ENCODE peak calls at places on chromosomes 16 and 17, in seven cellular contexts. H, O, C, Q, D, Y and U are unnamed samples.

GRCh38 chr16:11138769-11139623 is 117.0 kb downstream of the SOCS1 start:
- DNase-seq in C (no peak), Q (peak), H (no peak), D (no peak), Y (no peak), O (peak), U (peak)

GRCh38 chr16:28974007-28974436 is 556 bp upstream of the SPNS1 start:
- DNase-seq in Y (peak), O (peak), D (peak), H (peak), C (peak), Q (peak), U (peak)

GRCh38 chr16:81221731-81222130 is 16.8 kb upstream of the BCO1 start:
- DNase-seq in C (no peak), Y (no peak), Q (no peak), O (no peak), D (no peak), H (no peak), U (peak)

GRCh38 chr17:19414396-19415280 is 3.6 kb downstream of the RNF112 start:
- DNase-seq in D (no peak), Q (no peak), H (no peak), Y (no peak), O (no peak), C (no peak), U (no peak)

GRCh38 chr17:81550830-81551457 is 1.2 kb downstream of the FAAP100 start:
- DNase-seq in D (no peak), H (no peak), Y (no peak), C (no peak), Q (no peak), O (no peak), U (no peak)

GRCh38 chr17:7631398-7632380 is 1.8 kb downstream of the SHBG start:
- DNase-seq in Q (no peak), C (no peak), Y (no peak), D (no peak), O (no peak), H (no peak), U (no peak)

GRCh38 chr17:50683434-50684287 is 24.1 kb downstream of the ANKRD40 start:
- DNase-seq in O (no peak), Y (no peak), D (no peak), Q (no peak), H (no peak), C (no peak), U (no peak)

GRCh38 chr17:73757324-73757942 is 113.2 kb upstream of the SDK2 start:
- DNase-seq in C (no peak), Y (no peak), O (no peak), D (no peak), Q (no peak), H (no peak), U (no peak)

GRCh38 chr17:59618894-59619312 is 792 bp upstream of the CLTC start:
- DNase-seq in Y (no peak), C (no peak), Q (no peak), O (peak), D (no peak), H (peak), U (no peak)

GRCh38 chr16:17369441-17369951 is 101.3 kb downstream of the XYLT1 start:
- DNase-seq in H (no peak), D (no peak), Q (no peak), Y (no peak), C (peak), O (no peak), U (no peak)

GRCh38 chr17:69344939-69345338 is 18.0 kb upstream of the ABCA5 start:
- DNase-seq in Y (no peak), O (no peak), D (no peak), Q (no peak), H (peak), C (no peak), U (peak)

GRCh38 chr16:89931964-89932363 is 8.8 kb downstream of the TUBB3 start:
- DNase-seq in O (no peak), H (no peak), Q (no peak), C (no peak), D (no peak), Y (no peak), U (no peak)

GRCh38 chr17:80252871-80253270 is 7.8 kb upstream of the RNF213 start:
- DNase-seq in H (peak), C (peak), O (no peak), Y (peak), D (no peak), Q (no peak), U (peak)

GRCh38 chr17:44589316-44590071 is 32.2 kb downstream of the FZD2 start:
- DNase-seq in O (peak), Y (no peak), Q (no peak), C (no peak), H (no peak), D (peak), U (no peak)

GRCh38 chr16:1688807-1689560 is 10.9 kb downstream of the JPT2 start:
- DNase-seq in C (no peak), D (peak), O (no peak), Y (peak), Q (no peak), H (peak), U (peak)

GRCh38 chr17:75773808-75774470 is 8.9 kb upstream of the GALK1 start:
- DNase-seq in Y (no peak), O (no peak), D (no peak), H (no peak), C (no peak), Q (no peak), U (no peak)
- TF ChIP-seq CTCF in Y (no peak), O (no peak), D (no peak), H (no peak), C (no peak), Q (no peak), U (no peak)

GRCh38 chr16:20349615-20350014 is 2.9 kb downstream of the UMOD start:
- DNase-seq in Q (no peak), H (no peak), D (no peak), C (no peak), Y (no peak), O (no peak), U (no peak)
- TF ChIP-seq CTCF in Q (no peak), H (no peak), D (no peak), C (no peak), Y (no peak), O (no peak), U (no peak)

GRCh38 chr17:76449126-76449525 is 3.8 kb downstream of the UBE2O start:
- DNase-seq in O (no peak), Q (no peak), H (no peak), Y (no peak), D (no peak), C (no peak), U (no peak)

GRCh38 chr17:76451480-76451879 is 1.5 kb downstream of the UBE2O start:
- DNase-seq in C (no peak), Y (no peak), D (no peak), Q (no peak), O (no peak), H (no peak), U (no peak)

GRCh38 chr17:76452102-76452645 is 778 bp downstream of the UBE2O start:
- DNase-seq in Q (no peak), H (no peak), D (no peak), Y (no peak), C (peak), O (no peak), U (no peak)

GRCh38 chr17:76452646-76453430 is at the start of gene UBE2O:
- DNase-seq in Y (peak), C (peak), O (peak), H (peak), D (peak), Q (no peak), U (peak)

DNA sequence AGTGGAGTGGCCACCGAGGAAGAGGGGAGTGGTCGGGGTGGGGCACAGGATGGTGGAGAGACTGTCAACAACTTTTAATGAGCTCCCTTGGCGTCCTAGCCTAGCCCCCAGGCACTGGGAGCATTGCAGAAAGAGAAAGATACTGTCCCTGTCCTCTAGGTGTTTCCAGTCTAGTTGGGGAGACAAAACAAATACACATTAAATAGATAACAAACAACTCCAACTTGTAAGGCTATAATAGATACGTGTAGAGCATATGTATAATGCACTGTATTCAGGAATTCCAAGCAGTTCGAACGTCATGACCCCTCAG is 435 bp upstream of the UBE2O start:
- DNase-seq in D (no peak), O (no peak), Q (no peak), Y (no peak), H (no peak), C (no peak), U (no peak)
- TF ChIP-seq CTCF in D (no peak), O (no peak), Q (no peak), Y (no peak), H (no peak), C (no peak), U (no peak)

GRCh38 chr16:31094424-31095120 is at the start of gene VKORC1:
- DNase-seq in H (peak), Y (peak), Q (peak), C (peak), D (peak), O (peak), U (peak)
- TF ChIP-seq CTCF in H (no peak), Y (no peak), Q (no peak), C (no peak), D (no peak), O (no peak), U (no peak)

DNA sequence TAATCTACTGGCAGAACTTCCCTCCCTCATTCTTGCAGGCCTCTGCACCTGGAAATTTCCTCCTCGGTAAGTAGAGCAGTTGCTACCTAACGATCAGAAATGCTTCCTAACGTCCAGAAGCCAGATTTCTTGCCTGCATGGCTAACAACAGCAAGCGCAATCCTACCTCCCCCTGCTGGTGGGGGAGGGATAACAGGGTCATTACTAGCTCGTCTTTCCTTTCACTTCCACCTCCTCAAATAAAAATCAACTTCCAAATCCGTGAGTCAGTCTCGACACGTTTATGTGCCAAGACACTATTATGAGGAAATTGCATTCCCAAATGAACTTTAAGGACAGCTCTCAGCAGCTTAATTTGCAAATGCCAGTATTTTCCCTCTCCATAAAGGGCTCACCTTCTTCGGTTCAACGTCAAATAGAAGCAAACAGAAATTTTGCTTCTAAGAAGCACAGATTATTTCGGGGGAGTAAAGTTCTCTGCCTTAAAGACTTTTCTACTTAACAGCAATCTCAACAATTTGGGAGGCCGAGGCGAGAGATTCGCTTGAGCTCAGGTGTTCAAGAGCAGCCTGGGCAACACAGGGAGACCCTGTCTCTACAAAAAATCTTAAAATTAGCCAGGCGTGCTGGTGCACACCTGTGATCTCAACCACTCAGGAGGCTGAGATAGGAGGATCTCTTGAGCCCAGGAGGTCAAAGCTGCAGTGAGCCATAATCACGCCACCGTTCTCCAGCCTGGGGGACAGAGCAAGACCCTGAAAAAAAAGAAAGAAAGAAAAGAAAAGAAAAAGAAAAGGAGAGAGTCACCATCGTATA is 188.6 kb upstream of the PSMD7 start:
- DNase-seq in Y (peak), H (peak), O (peak), D (no peak), C (peak), Q (peak), U (peak)
- TF ChIP-seq CTCF in Y (peak), H (peak), O (no peak), D (no peak), C (peak), Q (peak), U (peak)

DNA sequence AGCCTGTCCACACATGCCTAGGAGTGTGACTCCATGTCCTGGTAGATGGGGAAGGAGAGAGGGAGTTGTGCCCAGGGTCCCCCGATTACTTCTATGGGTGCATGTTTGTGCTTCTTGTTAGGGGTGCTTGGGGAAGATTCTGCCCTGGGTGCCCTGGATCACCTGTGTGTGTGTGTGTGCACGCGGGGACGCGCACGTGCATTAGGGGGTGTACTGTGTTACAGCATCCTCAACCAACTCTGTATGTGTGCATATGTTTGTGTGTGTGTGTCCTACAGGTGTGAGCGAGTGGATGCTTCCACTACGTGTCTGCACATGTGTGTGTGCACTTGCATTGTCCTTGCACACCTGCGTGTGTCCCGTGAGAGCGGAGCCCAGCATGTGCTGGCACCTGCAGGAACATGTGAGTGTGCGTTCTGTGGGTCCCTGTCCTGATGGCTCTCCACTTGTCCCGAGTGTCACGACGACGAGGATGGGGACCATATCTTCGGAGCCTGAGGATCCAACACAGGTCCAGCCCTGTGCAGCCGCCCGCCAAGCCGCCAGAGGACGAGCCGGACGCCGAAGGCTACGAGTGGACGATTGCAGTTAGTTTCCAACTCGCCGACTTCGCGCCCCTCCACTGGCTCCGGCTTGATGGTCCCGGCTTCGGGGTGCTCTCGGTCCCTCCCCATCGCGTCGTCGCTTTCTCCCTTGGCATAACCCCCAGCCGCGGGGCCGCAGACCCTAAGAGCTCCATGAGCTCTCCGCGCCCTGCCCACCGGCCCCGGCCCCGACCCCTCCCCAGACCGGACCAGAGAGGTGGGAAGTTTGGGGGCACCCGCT is 6.0 kb upstream of the TBC1D3B start:
- DNase-seq in C (no peak), Y (no peak), H (no peak), Q (no peak), O (no peak), D (no peak), U (peak)
- TF ChIP-seq CTCF in C (no peak), Y (no peak), H (no peak), Q (peak), O (no peak), D (no peak), U (no peak)